ENCODE peak calls at places on chromosomes 16 and 17, in four cellular contexts. W is tibial artery, K is Panc1, Z is adrenal gland. V is an unnamed sample.

GRCh38 chr17:37488009-37488604 is 1.6 kb upstream of the DUSP14 start:
- DNase-seq in W (no peak), K (no peak), Z (peak; percentile 62), V (no peak)

GRCh38 chr17:80184423-80184714 is 14.5 kb downstream of the CARD14 start:
- DNase-seq in W (no peak), K (no peak), Z (no peak), V (no peak)

GRCh38 chr16:49492090-49492801 is 118.6 kb downstream of the C16orf78 start:
- DNase-seq in W (peak; percentile 32), K (no peak), Z (peak; percentile 58), V (no peak)

GRCh38 chr16:87178977-87179376 is 138.2 kb downstream of the C16orf95 start:
- DNase-seq in W (no peak), K (no peak), Z (peak; percentile 59), V (no peak)

GRCh38 chr16:69105501-69106361 is at the start of gene HAS3:
- DNase-seq in W (no peak), K (peak; percentile 42), Z (peak; percentile 30), V (no peak)

GRCh38 chr16:5228369-5228768 is 130.8 kb upstream of the EEF2KMT start:
- DNase-seq in W (no peak), K (no peak), Z (no peak), V (no peak)

GRCh38 chr16:71854369-71854948 is 8.7 kb downstream of the ATXN1L start:
- DNase-seq in W (no peak), K (no peak), Z (no peak), V (no peak)

GRCh38 chr17:1188812-1189211 is 9.0 kb upstream of the ABR start:
- DNase-seq in W (peak; percentile 100), K (no peak), Z (peak; percentile 91), V (peak; percentile 84)

GRCh38 chr16:67283826-67284555 is 4.7 kb downstream of the PLEKHG4 start:
- DNase-seq in W (no peak), K (no peak), Z (no peak), V (no peak)

GRCh38 chr16:14002416-14002815 is 68.7 kb upstream of the MRTFB start:
- DNase-seq in W (no peak), K (no peak), Z (no peak), V (no peak)

GRCh38 chr17:29593546-29594440 is 861 bp downstream of the ANKRD13B start:
- DNase-seq in W (no peak), K (no peak), Z (no peak), V (no peak)

GRCh38 chr17:19453296-19453695 is 42.3 kb downstream of the RNF112 start:
- DNase-seq in W (no peak), K (no peak), Z (no peak), V (no peak)

GRCh38 chr16:27340654-27341053 is 26.9 kb downstream of the IL4R start:
- DNase-seq in W (no peak), K (no peak), Z (no peak), V (no peak)
- H3K36me3 ChIP-seq in W (peaks cover 86% of the 10 kb centered on the region), K (no peaks in the 10 kb centered on the region), Z (peaks cover 69% of the 10 kb centered on the region), V (peaks cover 2% of the 10 kb centered on the region)

GRCh38 chr17:82899941-82900340 is 60.1 kb upstream of the ZNF750 start:
- DNase-seq in W (no peak), K (no peak), Z (no peak), V (no peak)
- H3K36me3 ChIP-seq in W (peaks cover 36% of the 10 kb centered on the region), K (no peaks in the 10 kb centered on the region), Z (no peaks in the 10 kb centered on the region), V (peaks cover 3% of the 10 kb centered on the region)

GRCh38 chr16:15983898-15984297 is 34.5 kb downstream of the ABCC1 start:
- DNase-seq in W (no peak), K (no peak), Z (peak; percentile 10), V (no peak)

GRCh38 chr16:15986261-15986660 is 36.8 kb downstream of the ABCC1 start:
- DNase-seq in W (no peak), K (no peak), Z (no peak), V (no peak)

GRCh38 chr16:15990902-15991301 is 41.5 kb downstream of the ABCC1 start:
- DNase-seq in W (no peak), K (no peak), Z (no peak), V (no peak)

GRCh38 chr16:15985144-15985543 is 35.7 kb downstream of the ABCC1 start:
- DNase-seq in W (no peak), K (no peak), Z (no peak), V (no peak)

GRCh38 chr16:15988268-15989013 is 39.0 kb downstream of the ABCC1 start:
- DNase-seq in W (no peak), K (no peak), Z (peak; percentile 12), V (no peak)
- H3K36me3 ChIP-seq in W (no peaks in the 10 kb centered on the region), K (no peaks in the 10 kb centered on the region), Z (no peaks in the 10 kb centered on the region), V (no peaks in the 10 kb centered on the region)

DNA sequence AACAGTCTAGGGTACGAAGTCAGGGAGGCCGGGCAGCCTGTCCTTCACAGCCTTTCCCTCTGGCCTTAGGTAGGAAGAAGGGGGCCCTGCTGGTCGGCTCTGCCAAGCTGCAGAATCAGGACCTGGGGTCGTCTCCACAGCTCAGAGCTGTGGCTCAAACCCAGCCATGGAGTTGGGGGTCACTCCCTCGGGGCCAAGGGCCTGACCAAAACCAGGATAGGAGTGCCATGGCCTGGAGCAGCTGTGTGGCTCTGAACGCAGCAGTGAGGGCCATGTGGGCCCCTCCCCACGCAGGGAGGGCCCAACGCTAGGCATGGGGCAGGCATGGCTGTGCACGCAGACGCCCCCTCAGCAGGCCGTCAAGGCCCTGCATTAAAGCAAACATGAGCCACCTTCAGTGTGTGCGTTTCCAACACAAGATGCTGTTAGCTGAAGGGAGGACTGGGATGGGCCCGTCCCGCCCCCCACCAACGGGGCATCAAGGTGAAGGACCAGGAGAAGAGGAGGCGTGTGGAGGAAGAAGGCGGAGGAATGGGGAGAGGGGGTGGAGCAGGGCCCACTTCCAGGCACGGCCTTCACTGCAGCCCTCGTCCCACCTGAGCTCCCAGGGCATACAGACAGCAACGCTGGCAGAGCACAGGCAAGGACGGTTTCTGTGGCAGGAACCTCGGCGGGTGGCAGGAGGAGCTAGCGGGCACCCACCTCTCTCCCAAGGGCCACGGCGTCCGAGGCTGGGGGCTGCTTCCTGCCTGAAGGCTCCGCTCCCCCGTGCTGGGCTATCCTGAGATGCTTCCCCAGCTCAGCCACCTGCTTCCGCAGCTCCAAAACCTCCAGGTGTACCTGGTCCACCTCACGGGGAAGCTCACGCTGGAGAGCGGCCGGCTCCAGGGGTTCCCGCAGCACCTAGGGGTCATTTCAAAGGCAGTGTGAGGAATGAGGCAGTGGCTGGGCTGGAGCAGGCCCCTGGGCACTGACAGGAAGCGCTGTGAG is 55.3 kb downstream of the CCDC57 start:
- DNase-seq in W (no peak), K (no peak), Z (no peak), V (no peak)
- H3K36me3 ChIP-seq in W (peaks cover 50% of the 10 kb centered on the region), K (peaks cover 4% of the 10 kb centered on the region), Z (peaks cover 10% of the 10 kb centered on the region), V (no peaks in the 10 kb centered on the region)

GRCh38 chr17:17183744-17184143 is 22.4 kb downstream of the PLD6 start:
- DNase-seq in W (no peak), K (no peak), Z (no peak), V (no peak)

GRCh38 chr17:17180141-17180603 is 26.0 kb downstream of the PLD6 start:
- DNase-seq in W (no peak), K (no peak), Z (no peak), V (peak; percentile 71)

GRCh38 chr17:17180741-17181525 is 25.2 kb downstream of the PLD6 start:
- DNase-seq in W (no peak), K (no peak), Z (no peak), V (no peak)

GRCh38 chr17:17181666-17182600 is 24.2 kb downstream of the PLD6 start:
- DNase-seq in W (no peak), K (no peak), Z (no peak), V (no peak)

GRCh38 chr17:17182601-17183136 is 23.5 kb downstream of the PLD6 start:
- DNase-seq in W (no peak), K (no peak), Z (no peak), V (no peak)
- H3K36me3 ChIP-seq in W (peaks cover 89% of the 10 kb centered on the region), K (no peaks in the 10 kb centered on the region), Z (peaks cover 64% of the 10 kb centered on the region), V (no peaks in the 10 kb centered on the region)